ENCODE peak calls at places on chromosomes 1 and 21, in six cellular contexts. M, F, L, C, A and V are unnamed samples.

GRCh38 chr1:55848906-55849305 is 633.7 kb upstream of the USP24 start:
- DNase-seq in L (no peak), A (no peak), F (no peak), M (peak), C (peak), V (no peak)

GRCh38 chr1:147110872-147111271 is 61.4 kb downstream of the PRKAB2 start:
- DNase-seq in L (no peak), F (no peak), A (no peak), C (no peak), M (no peak), V (no peak)

GRCh38 chr1:244289976-244290375 is 161.7 kb downstream of the ADSS2 start:
- DNase-seq in A (no peak), L (no peak), F (no peak), M (no peak), C (no peak), V (no peak)

GRCh38 chr1:19395678-19396192 is 83.6 kb downstream of the SLC66A1 start:
- DNase-seq in L (no peak), F (peak), C (no peak), M (peak), A (peak), V (no peak)

GRCh38 chr1:218315638-218316037 is 29.5 kb upstream of the TGFB2 start:
- DNase-seq in C (peak), A (no peak), F (no peak), L (no peak), M (peak), V (no peak)

GRCh38 chr1:48560577-48560976 is 88.6 kb upstream of the SPATA6 start:
- DNase-seq in M (no peak), F (no peak), A (no peak), C (no peak), L (no peak), V (no peak)

GRCh38 chr1:156436319-156437043 is 64.1 kb downstream of the MEF2D start:
- DNase-seq in F (no peak), L (no peak), A (no peak), C (no peak), M (no peak), V (no peak)

GRCh38 chr1:41260768-41261167 is 18.7 kb upstream of the SCMH1 start:
- DNase-seq in F (no peak), L (no peak), C (no peak), M (no peak), A (no peak), V (no peak)

GRCh38 chr1:218377143-218377660 is 32.1 kb downstream of the TGFB2 start:
- DNase-seq in L (peak), F (peak), A (peak), M (peak), C (peak), V (peak)

GRCh38 chr1:9416506-9416905 is 122.8 kb upstream of the SLC25A33 start:
- DNase-seq in C (no peak), M (no peak), A (no peak), L (no peak), F (no peak), V (no peak)

GRCh38 chr1:208807446-208808117 is 563.4 kb upstream of the PLXNA2 start:
- DNase-seq in M (no peak), A (no peak), F (no peak), L (no peak), C (no peak), V (no peak)

GRCh38 chr21:44353200-44353970 is at the start of gene TRPM2:
- DNase-seq in L (peak), C (no peak), A (no peak), M (no peak), F (no peak), V (no peak)

GRCh38 chr1:35120458-35121133 is 41.4 kb downstream of the ZMYM1 start:
- DNase-seq in A (no peak), L (no peak), F (no peak), C (no peak), M (peak), V (no peak)

GRCh38 chr1:227140376-227140775 is 177.9 kb downstream of the CDC42BPA start:
- DNase-seq in F (no peak), C (no peak), A (no peak), L (no peak), M (peak), V (no peak)

GRCh38 chr1:68128157-68128556 is 77.7 kb upstream of the DIRAS3 start:
- DNase-seq in A (no peak), L (no peak), M (peak), F (peak), C (no peak), V (no peak)

GRCh38 chr1:97502360-97502759 is 418.5 kb downstream of the DPYD start:
- DNase-seq in L (no peak), C (no peak), M (no peak), F (no peak), A (no peak), V (no peak)

GRCh38 chr1:36091698-36092097 is 3.0 kb downstream of the ADPRS start:
- DNase-seq in M (no peak), A (no peak), L (no peak), C (no peak), F (no peak), V (no peak)

GRCh38 chr1:30047576-30047975 is 675.8 kb downstream of the MATN1 start:
- DNase-seq in F (no peak), A (no peak), C (no peak), L (no peak), M (no peak), V (no peak)

GRCh38 chr1:205633421-205633976 is 1.7 kb upstream of the ELK4 start:
- DNase-seq in C (no peak), F (no peak), M (peak), A (peak), L (no peak), V (no peak)

GRCh38 chr1:171352554-171352953 is 38.6 kb downstream of the FMO4 start:
- DNase-seq in F (no peak), A (no peak), M (no peak), C (no peak), L (no peak), V (no peak)

GRCh38 chr1:64471218-64471719 is 1.3 kb downstream of the CACHD1 start:
- DNase-seq in A (no peak), C (no peak), M (no peak), L (peak), F (peak), V (no peak)

GRCh38 chr1:245986404-245987221 is 520.5 kb downstream of the SMYD3 start:
- DNase-seq in A (peak), F (peak), L (no peak), M (peak), C (peak), V (peak)

GRCh38 chr1:12165342-12165741 is 1.4 kb upstream of the TNFRSF1B start:
- DNase-seq in L (no peak), M (no peak), A (no peak), F (no peak), C (no peak), V (no peak)

GRCh38 chr1:55235722-55236121 is 20.6 kb upstream of the USP24 start:
- DNase-seq in A (peak), F (peak), C (no peak), M (peak), L (no peak), V (peak)

GRCh38 chr1:237901284-237901870 is 10.7 kb upstream of the ZP4 start:
- DNase-seq in F (no peak), M (no peak), A (no peak), L (no peak), C (peak), V (no peak)

GRCh38 chr1:242784074-242784473 is 259.6 kb upstream of the PLD5 start:
- DNase-seq in M (no peak), L (no peak), A (no peak), C (no peak), F (no peak), V (no peak)

GRCh38 chr1:171742577-171742922 is 685 bp upstream of the VAMP4 start:
- DNase-seq in F (no peak), L (no peak), C (no peak), A (no peak), M (peak), V (no peak)

GRCh38 chr1:54037476-54037875 is 15.5 kb downstream of the TMEM59 start:
- DNase-seq in L (no peak), A (no peak), F (peak), M (peak), C (no peak), V (no peak)

GRCh38 chr1:150366416-150367296 is 2.7 kb downstream of the RPRD2 start:
- DNase-seq in M (peak), F (peak), C (no peak), L (no peak), A (no peak), V (no peak)

GRCh38 chr1:178438432-178438831 is 58.3 kb downstream of the CLEC20A start:
- DNase-seq in A (no peak), F (peak), M (peak), C (no peak), L (no peak), V (no peak)

GRCh38 chr1:173867753-173868265 is at the start of gene GAS5:
- DNase-seq in M (peak), A (peak), F (peak), C (peak), L (peak), V (peak)

GRCh38 chr1:173865468-173866164 is 2.2 kb downstream of the GAS5 start:
- DNase-seq in C (no peak), A (no peak), M (no peak), L (no peak), F (no peak), V (no peak)

GRCh38 chr1:173867141-173867752 is 542 bp downstream of the GAS5 start:
- DNase-seq in L (peak), M (no peak), A (no peak), F (no peak), C (no peak), V (no peak)

GRCh38 chr1:173868266-173869107 is at the start of gene ZBTB37:
- DNase-seq in A (no peak), L (peak), F (no peak), M (peak), C (peak), V (no peak)

GRCh38 chr1:173866462-173866861 is 1.3 kb downstream of the GAS5 start:
- DNase-seq in M (no peak), C (no peak), F (no peak), L (no peak), A (no peak), V (no peak)
- H3K4me3 ChIP-seq in M (peak), C (peak), F (peak), L (peak), A (peak), V (peak)

DNA sequence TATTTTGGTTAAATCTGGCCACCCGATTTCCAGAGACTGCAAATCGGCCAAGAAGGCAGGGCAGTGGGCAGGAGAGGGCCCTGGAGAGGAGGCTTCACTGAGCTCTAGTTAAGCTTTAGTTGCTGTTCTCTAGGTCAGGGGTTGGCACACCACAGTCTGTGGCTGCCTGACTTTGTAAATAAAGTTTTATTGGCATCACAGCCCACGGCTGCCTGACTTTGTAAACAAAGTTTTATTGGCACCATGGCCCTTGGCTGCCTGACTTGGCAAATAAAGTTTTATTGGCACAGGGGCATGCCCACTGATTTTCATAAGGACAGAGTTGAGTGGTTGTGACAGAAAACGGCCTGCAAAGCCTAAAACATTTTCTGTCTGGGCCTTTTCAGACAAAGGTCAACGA is 19.7 kb downstream of the AJAP1 start:
- DNase-seq in F (no peak), C (no peak), M (no peak), L (no peak), A (no peak), V (no peak)
- H3K4me3 ChIP-seq in F (no peak), C (no peak), M (no peak), L (no peak), A (no peak), V (no peak)

GRCh38 chr21:31181089-31181757 is 142.9 kb upstream of the KRTAP19-8 start:
- DNase-seq in L (peak), M (no peak), A (no peak), F (no peak), C (no peak), V (no peak)
- H3K4me3 ChIP-seq in L (peak), M (no peak), A (no peak), F (no peak), C (no peak), V (no peak)

DNA sequence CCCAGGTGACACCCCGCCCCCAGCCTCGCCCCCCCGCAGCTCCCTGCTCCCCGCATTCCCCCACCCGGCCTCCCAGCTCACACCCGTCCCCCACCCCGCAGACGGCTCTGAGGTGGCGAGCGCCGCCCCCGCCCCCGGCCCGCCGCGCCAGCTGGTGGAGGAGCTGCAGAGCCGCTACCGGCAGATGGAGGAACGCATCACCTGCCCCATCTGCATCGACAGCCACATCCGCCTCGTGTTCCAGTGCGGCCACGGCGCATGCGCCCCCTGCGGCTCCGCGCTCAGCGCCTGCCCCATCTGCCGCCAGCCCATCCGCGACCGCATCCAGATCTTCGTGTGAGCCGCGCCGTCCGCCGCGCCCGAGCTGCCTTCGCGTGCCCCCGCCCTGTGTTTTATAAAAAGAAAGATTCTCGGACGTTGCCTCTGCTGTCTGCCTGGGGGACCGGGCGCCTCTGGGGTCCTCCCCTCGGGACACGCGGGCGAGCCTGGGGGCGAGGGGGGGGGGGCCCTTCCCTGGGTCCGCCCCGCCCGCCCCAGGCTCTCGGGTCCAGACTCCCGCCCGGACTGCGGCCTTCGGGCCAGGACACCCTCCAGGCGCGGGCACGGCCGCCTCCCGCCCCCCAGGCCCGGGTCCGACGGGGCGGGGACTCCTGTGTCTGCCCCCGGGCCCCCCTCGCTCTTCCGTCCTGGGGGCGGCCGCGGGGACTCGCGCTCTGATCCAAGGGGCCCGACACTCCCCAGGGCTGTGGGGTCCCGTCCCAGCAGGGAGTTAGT is 1.6 kb upstream of the MMP23B start:
- DNase-seq in L (peak), M (no peak), A (no peak), C (no peak), F (peak), V (no peak)
- H3K4me3 ChIP-seq in L (peak), M (no peak), A (no peak), C (no peak), F (no peak), V (no peak)